ENCODE peak calls at places on chromosome 17, in six cellular contexts. W is breast epithelium; R is AG09319; M is CD8-positive, alpha-beta T cell; A is cardiac muscle cell; P is endodermal cell. J is an unnamed sample.

GRCh38 chr17:15946611-15947120 is 1.7 kb downstream of the ADORA2B start:
- DNase-seq in A (no peak), P (no peak), R (no peak), M (no peak), W (no peak), J (no peak)

GRCh38 chr17:61225178-61225577 is 174.5 kb upstream of the TBX2 start:
- DNase-seq in R (no peak), W (no peak), A (no peak), P (no peak), M (no peak), J (no peak)

GRCh38 chr17:63988741-63989621 is 9.2 kb upstream of the PRR29 start:
- DNase-seq in A (peak), W (no peak), M (no peak), R (no peak), P (peak), J (no peak)

GRCh38 chr17:65750678-65751077 is 189.2 kb upstream of the AXIN2 start:
- DNase-seq in R (peak), P (no peak), M (peak), A (peak), W (peak), J (peak)

GRCh38 chr17:61267847-61268246 is 131.8 kb upstream of the TBX2 start:
- DNase-seq in M (no peak), W (no peak), R (no peak), A (no peak), P (no peak), J (no peak)

GRCh38 chr17:28074010-28074409 is 31.5 kb downstream of the NLK start:
- DNase-seq in M (no peak), W (no peak), R (no peak), P (no peak), A (no peak), J (no peak)

GRCh38 chr17:14923981-14924380 is 341.1 kb downstream of the PMP22 start:
- DNase-seq in M (no peak), P (no peak), A (no peak), W (no peak), R (no peak), J (no peak)

GRCh38 chr17:2241823-2242222 is 61.8 kb downstream of the SMG6 start:
- DNase-seq in R (no peak), P (no peak), M (no peak), W (no peak), A (no peak), J (no peak)

GRCh38 chr17:81866440-81867122 is 4.6 kb downstream of the ARHGDIA start:
- DNase-seq in W (no peak), M (no peak), R (no peak), P (no peak), A (no peak), J (no peak)

DNA sequence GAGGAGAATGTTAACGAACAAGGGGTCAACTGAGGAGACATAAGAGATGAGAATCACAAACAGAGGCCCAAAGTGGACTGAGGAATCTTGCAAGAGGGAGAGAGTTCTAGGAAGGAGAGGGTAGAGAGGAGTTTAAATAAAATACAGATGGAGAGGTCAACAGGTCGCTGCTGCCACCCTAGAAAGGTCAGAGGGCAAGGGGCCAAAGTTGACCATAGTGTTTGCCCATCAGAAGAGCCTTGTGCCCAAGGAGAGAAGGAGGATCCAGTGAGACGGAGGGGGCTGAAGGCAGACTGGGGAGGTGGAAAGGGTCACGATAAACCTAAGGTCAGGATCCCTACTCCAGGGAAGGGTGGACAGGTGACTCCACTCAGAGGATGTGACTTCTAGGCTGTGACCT is 6.9 kb upstream of the ITGA3 start:
- DNase-seq in R (no peak), A (no peak), P (no peak), W (no peak), M (no peak), J (no peak)
- TF ChIP-seq CTCF in R (no peak), A (no peak), P (no peak), W (no peak), M (no peak), J (no peak)

DNA sequence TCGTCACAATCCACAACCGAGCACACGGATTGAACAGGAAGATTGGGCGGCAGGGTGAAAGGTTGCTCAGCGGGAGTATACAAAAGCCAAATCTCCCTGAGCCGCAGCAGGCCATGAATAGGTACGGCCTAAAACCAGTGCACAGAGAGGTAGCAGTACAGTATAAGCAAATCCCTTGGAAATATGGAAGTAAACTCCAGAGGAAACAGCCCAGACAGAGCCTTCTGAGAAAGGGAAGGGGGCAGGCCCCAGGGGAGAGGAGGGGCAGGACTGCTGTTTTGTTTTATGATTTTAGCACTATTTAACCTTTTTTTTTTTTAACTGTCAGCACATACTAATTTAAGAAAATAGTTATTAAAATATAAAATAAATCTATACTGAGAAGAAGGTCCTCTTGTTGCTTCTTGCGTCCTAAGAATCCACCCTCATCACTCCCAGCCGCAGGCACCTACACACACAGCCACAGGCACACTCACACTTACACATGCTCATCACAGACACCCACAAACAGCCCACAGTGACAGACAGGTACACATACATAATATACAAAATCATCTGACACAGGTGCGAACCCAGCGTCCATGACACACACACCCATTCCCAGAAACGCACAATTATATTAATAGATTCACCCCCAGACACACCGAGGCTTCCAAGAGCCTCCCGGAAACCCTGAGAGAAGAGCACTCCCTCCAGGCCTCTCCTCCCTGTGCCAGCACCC is 12.9 kb downstream of the PLXDC1 start:
- DNase-seq in R (no peak), W (no peak), P (no peak), M (no peak), A (no peak), J (no peak)
- TF ChIP-seq CTCF in R (no peak), W (no peak), P (no peak), M (no peak), A (no peak), J (no peak)

DNA sequence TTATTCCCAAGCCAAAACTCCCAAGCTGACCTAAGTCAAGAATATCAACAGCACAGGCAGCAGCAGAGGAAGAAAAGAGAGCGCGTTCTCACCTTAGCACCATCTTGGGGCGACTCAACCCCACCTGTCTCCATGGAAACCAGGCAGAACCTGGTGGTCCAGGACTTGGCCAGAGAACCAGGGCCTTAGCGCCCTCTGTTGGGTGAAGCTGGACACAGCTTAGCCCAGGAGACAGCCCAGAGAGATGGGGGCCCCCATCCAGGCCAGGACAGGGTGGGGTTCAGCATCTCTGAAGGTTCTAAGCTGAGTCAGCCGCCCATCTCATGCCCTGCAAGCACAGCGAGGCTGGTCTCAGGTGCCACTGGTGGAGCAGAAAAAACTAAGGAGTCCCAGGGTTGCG is 60.1 kb upstream of the TMEM132E start:
- DNase-seq in M (no peak), R (no peak), A (peak), W (no peak), P (peak), J (no peak)
- TF ChIP-seq CTCF in M (no peak), R (peak), A (peak), W (no peak), P (peak), J (no peak)

DNA sequence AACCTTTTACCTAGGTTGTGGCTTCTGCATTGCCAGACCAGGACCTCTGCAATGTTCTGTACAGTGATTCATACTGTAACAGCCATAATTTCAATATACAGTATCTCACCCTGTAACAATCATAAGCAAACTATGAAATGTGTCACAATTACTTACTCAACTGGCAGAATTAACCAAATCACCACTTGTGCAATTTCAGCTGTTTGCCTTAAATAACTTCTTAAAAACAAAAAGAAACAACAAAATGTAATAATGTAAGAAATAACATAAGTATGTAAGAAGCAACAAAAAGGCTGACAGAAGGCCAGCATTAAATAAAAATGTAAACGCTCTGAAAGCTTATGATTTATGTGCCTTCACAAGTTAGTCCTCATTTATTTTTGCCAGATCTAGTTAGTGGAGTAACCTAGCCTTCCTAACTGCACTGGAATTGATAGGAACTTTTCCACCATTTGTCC is 97.0 kb downstream of the SKAP1 start:
- DNase-seq in A (no peak), P (no peak), W (no peak), M (no peak), R (no peak), J (no peak)
- TF ChIP-seq CTCF in A (no peak), P (no peak), W (no peak), M (no peak), R (no peak), J (no peak)

GRCh38 chr17:4956493-4957061 is 5.7 kb downstream of the ENO3 start:
- DNase-seq in R (no peak), A (peak), M (no peak), W (no peak), P (peak), J (no peak)
- TF ChIP-seq CTCF in R (peak), A (peak), M (no peak), W (no peak), P (peak), J (peak)

GRCh38 chr17:46194393-46195216 is 1.4 kb upstream of the KANSL1 start:
- DNase-seq in M (peak), P (no peak), W (no peak), R (no peak), A (peak), J (no peak)
- TF ChIP-seq CTCF in M (peak), P (peak), W (no peak), R (peak), A (peak), J (no peak)

GRCh38 chr17:36652716-36653115 is 51.3 kb downstream of the MRM1 start:
- DNase-seq in R (no peak), P (no peak), W (no peak), A (no peak), M (no peak), J (no peak)

GRCh38 chr17:36643086-36643685 is 41.8 kb downstream of the MRM1 start:
- DNase-seq in A (no peak), W (no peak), R (no peak), P (no peak), M (no peak), J (no peak)

GRCh38 chr17:36645358-36645757 is 44.0 kb downstream of the MRM1 start:
- DNase-seq in A (no peak), M (no peak), W (no peak), P (no peak), R (no peak), J (no peak)

GRCh38 chr17:36650096-36650764 is 48.8 kb downstream of the MRM1 start:
- DNase-seq in M (no peak), R (no peak), A (no peak), W (no peak), P (no peak), J (no peak)

GRCh38 chr17:36647598-36647997 is 46.2 kb downstream of the MRM1 start:
- DNase-seq in A (no peak), W (no peak), P (peak), M (no peak), R (no peak), J (no peak)
- TF ChIP-seq CTCF in A (peak), W (no peak), P (peak), M (no peak), R (no peak), J (no peak)

GRCh38 chr17:21039839-21040575 is 2.8 kb downstream of the USP22 start:
- DNase-seq in W (peak), M (no peak), P (no peak), R (no peak), A (peak), J (no peak)
- TF ChIP-seq CTCF in W (peak), M (peak), P (peak), R (peak), A (peak), J (no peak)